ENCODE peak calls at places on chromosomes 11 and 22, in ten cellular contexts. J is stimulated activated CD4-positive, alpha-beta T cell treated with anti-CD3 and anti-CD28 coated beads, Interleukin-15, amount 100 ng/mL, for 48 hours; F is uterus; X is epithelial cell of prostate; T is mesendoderm; M is activated CD8-positive, alpha-beta T cell treated with anti-CD3 and anti-CD28 coated beads for 36 hours; A is EL; L is GM23338; U is activated naive CD4-positive, alpha-beta T cell; W is body of pancreas. I is an unnamed sample.

GRCh38 chr11:13118194-13118593 is 109.1 kb downstream of the RASSF10 start:
- DNase-seq in J (no peak), F (no peak), X (no peak), T (no peak), M (no peak), A (peak; percentile 100), L (no peak), U (no peak), W (no peak), I (no peak)

GRCh38 chr11:6681949-6682348 is 1.2 kb downstream of the MRPL17 start:
- DNase-seq in J (no peak), F (no peak), X (no peak), T (peak; percentile 13), M (no peak), A (peak; percentile 30), L (no peak), U (no peak), W (no peak), I (no peak)

GRCh38 chr11:75562048-75562835 is at the start of gene SERPINH1:
- DNase-seq in J (peak; percentile 64), F (peak; percentile 94), X (no peak), T (peak; percentile 96), M (peak; percentile 85), A (peak; percentile 89), L (peak; percentile 94), U (peak; percentile 31), W (peak; percentile 91), I (peak; percentile 90)

GRCh38 chr11:129974672-129975071 is 28.0 kb downstream of the PRDM10 start:
- DNase-seq in J (no peak), F (no peak), X (no peak), T (no peak), M (no peak), A (no peak), L (no peak), U (no peak), W (no peak), I (no peak)

GRCh38 chr11:109697140-109697843 is 275.3 kb downstream of the C11orf87 start:
- DNase-seq in J (no peak), F (no peak), X (no peak), T (peak; percentile 82), M (peak; percentile 14), A (peak; percentile 64), L (peak; percentile 78), U (no peak), W (no peak), I (peak; percentile 5)

GRCh38 chr22:24703101-24703500 is 71.4 kb downstream of the PIWIL3 start:
- DNase-seq in J (no peak), F (no peak), X (no peak), T (no peak), M (no peak), A (peak; percentile 44), L (no peak), U (no peak), W (peak; percentile 57), I (peak; percentile 95)

GRCh38 chr22:42797021-42797420 is 60.1 kb downstream of the ARFGAP3 start:
- DNase-seq in J (no peak), F (no peak), X (no peak), T (no peak), M (no peak), A (no peak), L (no peak), U (no peak), W (no peak), I (no peak)

GRCh38 chr22:32544953-32545558 is 70.4 kb downstream of the FBXO7 start:
- DNase-seq in J (no peak), F (no peak), X (no peak), T (no peak), M (no peak), A (peak; percentile 52), L (no peak), U (no peak), W (no peak), I (no peak)

GRCh38 chr11:67355794-67356550 is 2.6 kb upstream of the POLD4 start:
- DNase-seq in J (no peak), F (no peak), X (no peak), T (no peak), M (no peak), A (no peak), L (no peak), U (no peak), W (no peak), I (peak; percentile 78)